ENCODE peak calls at places on chromosomes 3 and 15, in eight cellular contexts. O, F, P, J, V, W, E and G are unnamed samples.

GRCh38 chr15:66291816-66292215 is 1.6 kb upstream of the DIS3L start:
- DNase-seq in F (no peak), W (peak; percentile 56), E (no peak), V (no peak), O (no peak), P (no peak), J (no peak), G (peak; percentile 21)

GRCh38 chr15:33218071-33218491 is 23.6 kb upstream of the FMN1 start:
- DNase-seq in P (no peak), W (no peak), E (no peak), F (no peak), V (no peak), J (no peak), O (no peak), G (no peak)

GRCh38 chr3:158731938-158732855 is at the start of gene RARRES1:
- DNase-seq in J (peak; percentile 3), W (peak; percentile 65), F (peak; percentile 62), P (peak; percentile 50), V (peak; percentile 88), O (peak; percentile 68), E (peak; percentile 31), G (peak; percentile 82)

GRCh38 chr15:63381301-63382192 is at the start of gene CA12:
- DNase-seq in F (peak; percentile 36), P (peak; percentile 28), E (no peak), V (peak; percentile 65), O (peak; percentile 33), J (no peak), W (peak; percentile 56), G (no peak)

GRCh38 chr15:58483316-58483715 is 51.5 kb downstream of the LIPC start:
- DNase-seq in O (no peak), V (no peak), W (no peak), E (no peak), J (no peak), P (no peak), F (no peak), G (no peak)

GRCh38 chr3:23728651-23729117 is 77.1 kb upstream of the UBE2E1 start:
- DNase-seq in E (no peak), V (no peak), W (peak; percentile 44), F (no peak), P (no peak), J (no peak), O (no peak), G (no peak)

GRCh38 chr3:17518189-17519059 is 224.0 kb downstream of the TBC1D5 start:
- DNase-seq in J (no peak), O (no peak), P (no peak), W (no peak), E (no peak), V (no peak), F (no peak), G (no peak)

GRCh38 chr3:49512791-49513355 is 41.4 kb upstream of the BSN start:
- DNase-seq in O (no peak), V (no peak), E (no peak), J (no peak), W (no peak), P (no peak), F (no peak), G (no peak)

GRCh38 chr3:167559922-167560321 is 86.1 kb upstream of the SERPINI2 start:
- DNase-seq in J (no peak), F (no peak), O (no peak), E (no peak), P (peak; percentile 8), W (no peak), V (no peak), G (no peak)

GRCh38 chr15:99253381-99254090 is 2.3 kb downstream of the LRRC28 start:
- DNase-seq in V (peak; percentile 31), P (no peak), F (peak; percentile 56), O (no peak), W (peak; percentile 85), J (no peak), E (no peak), G (no peak)

GRCh38 chr15:67067161-67067853 is 1.9 kb downstream of the SMAD3 start:
- DNase-seq in F (no peak), O (no peak), V (no peak), P (peak; percentile 11), E (no peak), W (peak; percentile 55), J (no peak), G (peak; percentile 31)

GRCh38 chr3:143220745-143221144 is 101.2 kb downstream of the CHST2 start:
- DNase-seq in J (no peak), W (no peak), F (no peak), O (no peak), P (no peak), E (no peak), V (no peak), G (no peak)

GRCh38 chr15:57259511-57260143 is 116.7 kb upstream of the CGNL1 start:
- DNase-seq in E (no peak), O (no peak), V (peak; percentile 12), W (no peak), F (no peak), J (no peak), P (no peak), G (no peak)

GRCh38 chr3:37934631-37935289 is 55.8 kb upstream of the VILL start:
- DNase-seq in O (no peak), E (no peak), V (no peak), F (no peak), W (peak; percentile 42), P (no peak), J (no peak), G (no peak)

GRCh38 chr3:17055374-17056276 is 170.9 kb downstream of the PLCL2 start:
- DNase-seq in W (peak; percentile 42), O (no peak), J (no peak), V (no peak), E (no peak), F (no peak), P (no peak), G (no peak)

GRCh38 chr15:80967451-80967850 is 22.2 kb downstream of the MESD start:
- DNase-seq in O (no peak), F (no peak), J (no peak), V (no peak), E (no peak), P (peak; percentile 14), W (peak; percentile 81), G (no peak)

GRCh38 chr15:65918357-65918920 is 49.1 kb downstream of the RAB11A start:
- DNase-seq in J (no peak), E (no peak), P (no peak), F (no peak), O (no peak), W (no peak), V (no peak), G (no peak)

GRCh38 chr3:179450321-179450720 is 949 bp downstream of the GNB4 start:
- DNase-seq in J (no peak), V (no peak), P (no peak), W (peak; percentile 26), F (no peak), E (no peak), O (no peak), G (peak; percentile 37)

GRCh38 chr3:121648219-121648958 is 12.3 kb downstream of the HCLS1 start:
- DNase-seq in F (no peak), W (no peak), O (no peak), J (no peak), V (no peak), P (no peak), E (peak; percentile 74), G (no peak)

GRCh38 chr3:51706788-51707731 is at the start of gene GRM2:
- DNase-seq in O (peak; percentile 73), E (peak; percentile 29), P (peak; percentile 89), W (peak; percentile 76), J (no peak), V (peak; percentile 97), F (peak; percentile 51), G (peak; percentile 54)

GRCh38 chr3:144369151-144369879 is 397.7 kb downstream of the DIPK2A start:
- DNase-seq in P (no peak), F (no peak), O (no peak), V (no peak), W (peak; percentile 13), J (no peak), E (no peak), G (no peak)

GRCh38 chr15:99430881-99431401 is 134.8 kb upstream of the MEF2A start:
- DNase-seq in J (no peak), O (peak; percentile 4), V (no peak), E (peak; percentile 8), W (no peak), P (no peak), F (no peak), G (no peak)

GRCh38 chr15:52496776-52497470 is 31.8 kb downstream of the MYO5A start:
- DNase-seq in P (no peak), O (no peak), V (no peak), E (no peak), J (no peak), W (peak; percentile 78), F (peak; percentile 76), G (peak; percentile 24)

GRCh38 chr15:90583471-90584252 is 53.9 kb downstream of the CRTC3 start:
- DNase-seq in E (no peak), O (no peak), V (no peak), J (no peak), P (no peak), W (no peak), F (no peak), G (no peak)

GRCh38 chr3:16740531-16740930 is 135.3 kb upstream of the DAZL start:
- DNase-seq in W (no peak), J (no peak), O (no peak), F (no peak), P (no peak), V (no peak), E (no peak), G (no peak)

GRCh38 chr3:133887951-133888703 is 7.6 kb downstream of the RAB6B start:
- DNase-seq in P (no peak), J (no peak), W (no peak), E (no peak), F (no peak), V (no peak), O (no peak), G (no peak)

GRCh38 chr15:92909131-92909781 is 9.1 kb downstream of the CHD2 start:
- DNase-seq in V (no peak), O (no peak), W (peak; percentile 82), F (no peak), E (no peak), P (no peak), J (no peak), G (no peak)

GRCh38 chr3:28743843-28744242 is 395.2 kb upstream of the AZI2 start:
- DNase-seq in V (no peak), J (no peak), E (peak; percentile 38), O (no peak), W (no peak), F (no peak), P (no peak), G (no peak)

GRCh38 chr3:168426196-168426595 is 330.5 kb upstream of the GOLIM4 start:
- DNase-seq in V (no peak), P (no peak), W (peak; percentile 8), J (no peak), E (no peak), F (no peak), O (no peak), G (no peak)

GRCh38 chr3:128170866-128171516 is 17.7 kb downstream of the EEFSEC start:
- DNase-seq in F (no peak), O (peak; percentile 44), P (peak; percentile 77), E (peak; percentile 50), J (no peak), W (peak; percentile 77), V (peak; percentile 80), G (peak; percentile 75)

GRCh38 chr3:183959214-183959613 is 58.5 kb downstream of the ABCC5 start:
- DNase-seq in E (no peak), F (no peak), J (no peak), V (no peak), W (no peak), O (no peak), P (no peak), G (peak; percentile 15)